ENCODE peak calls at places on chromosomes 6 and 20, in ten cellular contexts. P, O, C, Q, I, W, U, H, M and V are unnamed samples.

GRCh38 chr20:32572271-32572968 is 12.7 kb downstream of the NOL4L start:
- DNase-seq in O (no peak), W (no peak), M (no peak), I (no peak), U (no peak), P (no peak), Q (no peak), H (no peak), C (no peak), V (no peak)

GRCh38 chr20:58150772-58151171 is 77.7 kb downstream of the ANKRD60 start:
- DNase-seq in U (no peak), P (no peak), C (no peak), Q (no peak), I (peak; percentile 88), W (no peak), O (no peak), H (no peak), M (peak; percentile 43), V (no peak)

GRCh38 chr6:6543181-6543879 is 45.2 kb upstream of the LY86 start:
- DNase-seq in Q (no peak), M (no peak), U (no peak), I (no peak), O (no peak), H (no peak), W (no peak), P (no peak), C (no peak), V (no peak)

GRCh38 chr20:59772373-59772705 is 161.1 kb downstream of the SYCP2 start:
- DNase-seq in I (no peak), M (no peak), Q (no peak), W (no peak), C (no peak), P (no peak), H (no peak), O (no peak), U (no peak), V (no peak)

GRCh38 chr20:7985916-7986315 is 33.6 kb downstream of the TMX4 start:
- DNase-seq in M (no peak), I (no peak), U (no peak), O (no peak), C (no peak), H (no peak), Q (no peak), P (no peak), W (no peak), V (no peak)

GRCh38 chr20:46872315-46873211 is 22.1 kb upstream of the EYA2 start:
- DNase-seq in W (no peak), M (peak; percentile 36), P (no peak), C (no peak), I (peak; percentile 14), U (no peak), O (no peak), Q (no peak), H (no peak), V (no peak)

GRCh38 chr6:115404451-115404850 is 656.2 kb downstream of the FRK start:
- DNase-seq in I (no peak), O (no peak), M (no peak), P (no peak), W (no peak), Q (no peak), H (no peak), C (peak; percentile 50), U (no peak), V (peak; percentile 23)

GRCh38 chr6:37514377-37514776 is 14.7 kb upstream of the CCDC167 start:
- DNase-seq in Q (peak; percentile 43), C (peak; percentile 80), M (no peak), U (no peak), O (no peak), W (no peak), H (peak; percentile 41), I (no peak), P (no peak), V (no peak)

GRCh38 chr6:166469426-166469961 is 86.8 kb upstream of the MPC1 start:
- DNase-seq in P (no peak), I (no peak), M (no peak), W (no peak), U (no peak), C (no peak), H (no peak), O (no peak), Q (no peak), V (no peak)

GRCh38 chr6:69835414-69836179 is 30.8 kb upstream of the COL19A1 start:
- DNase-seq in P (peak; percentile 69), C (peak; percentile 62), I (peak; percentile 68), Q (no peak), O (peak; percentile 9), M (peak; percentile 83), H (no peak), U (no peak), W (no peak), V (peak; percentile 59)

GRCh38 chr6:151248295-151248694 is 8.5 kb downstream of the AKAP12 start:
- DNase-seq in H (no peak), Q (no peak), U (no peak), W (no peak), P (no peak), M (no peak), C (no peak), O (no peak), I (no peak), V (no peak)

GRCh38 chr20:22711981-22712755 is 127.8 kb upstream of the FOXA2 start:
- DNase-seq in P (no peak), U (no peak), W (no peak), H (no peak), C (no peak), Q (no peak), O (no peak), I (no peak), M (no peak), V (no peak)

GRCh38 chr6:28525496-28526039 is at the start of gene GPX5:
- DNase-seq in M (no peak), C (peak; percentile 50), O (no peak), W (no peak), Q (no peak), P (no peak), U (peak; percentile 4), I (no peak), H (no peak), V (no peak)

GRCh38 chr20:25315418-25316210 is 67.7 kb downstream of the PYGB start:
- DNase-seq in P (no peak), Q (peak; percentile 6), I (no peak), U (peak; percentile 23), C (peak; percentile 88), O (no peak), H (no peak), M (no peak), W (no peak), V (no peak)

GRCh38 chr6:144659202-144659731 is 374.1 kb downstream of the UTRN start:
- DNase-seq in Q (no peak), U (no peak), W (no peak), C (no peak), O (no peak), H (peak; percentile 43), I (peak; percentile 85), P (no peak), M (peak; percentile 49), V (no peak)